ENCODE peak calls at places on chromosomes 2 and 18, in nine cellular contexts. I, F, Y, M, O, R, P, H and C are unnamed samples. For H3K36me3, the result is how much of the 10 kb centered on the place peaks cover.

GRCh38 chr2:201654611-201655384 is 11.5 kb upstream of the TMEM237 start:
- DNase-seq in I (no peak), F (no peak), Y (no peak), M (no peak), O (no peak), R (no peak), P (no peak), H (peak), C (no peak)

GRCh38 chr2:201781583-201782051 is 884 bp upstream of the ALS2 start:
- DNase-seq in I (no peak), F (peak), Y (no peak), M (no peak), O (no peak), R (no peak), P (peak), H (no peak), C (no peak)

GRCh38 chr2:101063753-101064502 is 61.8 kb downstream of the RPL31 start:
- DNase-seq in I (no peak), F (no peak), Y (no peak), M (no peak), O (no peak), R (no peak), P (no peak), H (no peak), C (no peak)

GRCh38 chr2:219284501-219285347 is 5.6 kb downstream of the DNAJB2 start:
- DNase-seq in I (no peak), F (no peak), Y (no peak), M (no peak), O (no peak), R (no peak), P (no peak), H (no peak), C (peak)

GRCh38 chr2:121884515-121884915 is 129.1 kb downstream of the TSN start:
- DNase-seq in I (no peak), F (no peak), Y (no peak), M (no peak), O (no peak), R (no peak), P (no peak), H (no peak), C (no peak)

GRCh38 chr2:237170017-237170416 is 84.3 kb downstream of the COPS8 start:
- DNase-seq in I (no peak), F (no peak), Y (no peak), M (no peak), O (no peak), R (no peak), P (no peak), H (no peak), C (no peak)

GRCh38 chr2:109438773-109439191 is 175.0 kb downstream of the SEPTIN10 start:
- DNase-seq in I (no peak), F (no peak), Y (no peak), M (no peak), O (peak), R (no peak), P (no peak), H (no peak), C (no peak)

GRCh38 chr18:46386788-46387187 is 270.2 kb downstream of the LOXHD1 start:
- DNase-seq in I (no peak), F (no peak), Y (no peak), M (no peak), O (no peak), R (no peak), P (peak), H (no peak), C (no peak)

GRCh38 chr2:38076250-38076709 is 329 bp upstream of the CYP1B1 start:
- DNase-seq in I (peak), F (peak), Y (peak), M (peak), O (peak), R (peak), P (peak), H (peak), C (peak)

GRCh38 chr2:126154256-126154655 is 501.7 kb upstream of the GYPC start:
- DNase-seq in I (no peak), F (no peak), Y (no peak), M (no peak), O (no peak), R (no peak), P (no peak), H (no peak), C (no peak)

GRCh38 chr18:58535340-58536186 is 93.3 kb downstream of the ALPK2 start:
- DNase-seq in I (no peak), F (no peak), Y (no peak), M (no peak), O (peak), R (no peak), P (no peak), H (no peak), C (no peak)

GRCh38 chr2:15965564-15966019 is 25.2 kb downstream of the MYCN start:
- DNase-seq in I (no peak), F (no peak), Y (no peak), M (no peak), O (no peak), R (peak), P (no peak), H (no peak), C (no peak)

GRCh38 chr2:217101972-217102371 is 242.1 kb upstream of the TNP1 start:
- DNase-seq in I (no peak), F (no peak), Y (no peak), M (no peak), O (no peak), R (no peak), P (no peak), H (no peak), C (no peak)

GRCh38 chr2:237652181-237652580 is 24.8 kb downstream of the LRRFIP1 start:
- DNase-seq in I (no peak), F (peak), Y (no peak), M (no peak), O (no peak), R (no peak), P (no peak), H (no peak), C (no peak)

GRCh38 chr18:52700757-52701156 is 360.8 kb downstream of the DCC start:
- DNase-seq in I (no peak), F (no peak), Y (no peak), M (no peak), O (no peak), R (no peak), P (no peak), H (no peak), C (no peak)

GRCh38 chr2:23925702-23926288 is 1.1 kb downstream of the ATAD2B start:
- DNase-seq in I (no peak), F (peak), Y (peak), M (peak), O (peak), R (peak), P (no peak), H (peak), C (no peak)

GRCh38 chr2:74816540-74817331 is 17.2 kb upstream of the HK2 start:
- DNase-seq in I (no peak), F (no peak), Y (no peak), M (no peak), O (no peak), R (no peak), P (no peak), H (no peak), C (no peak)

GRCh38 chr2:237282568-237283128 is 131.3 kb downstream of the COL6A3 start:
- DNase-seq in I (no peak), F (no peak), Y (no peak), M (no peak), O (no peak), R (no peak), P (no peak), H (no peak), C (no peak)

GRCh38 chr18:39951321-39951720 is 2003.7 kb upstream of the PIK3C3 start:
- DNase-seq in I (no peak), F (no peak), Y (no peak), M (no peak), O (no peak), R (no peak), P (no peak), H (no peak), C (no peak)

GRCh38 chr2:10521891-10522448 is 73.8 kb upstream of the ODC1 start:
- DNase-seq in I (no peak), F (peak), Y (no peak), M (no peak), O (peak), R (no peak), P (no peak), H (no peak), C (no peak)

GRCh38 chr18:49055787-49056186 is 105.0 kb upstream of the SMAD7 start:
- DNase-seq in I (no peak), F (no peak), Y (peak), M (peak), O (peak), R (peak), P (no peak), H (peak), C (peak)

GRCh38 chr2:232368311-232368731 is 10.2 kb upstream of the ALPP start:
- DNase-seq in I (no peak), F (no peak), Y (no peak), M (no peak), O (no peak), R (no peak), P (peak), H (no peak), C (no peak)

GRCh38 chr18:62838475-62839098 is 123.2 kb downstream of the PHLPP1 start:
- DNase-seq in I (no peak), F (no peak), Y (no peak), M (no peak), O (no peak), R (no peak), P (no peak), H (no peak), C (no peak)

GRCh38 chr18:23311346-23312103 is 141.6 kb upstream of the RIOK3 start:
- DNase-seq in I (no peak), F (no peak), Y (peak), M (no peak), O (peak), R (no peak), P (no peak), H (peak), C (no peak)

GRCh38 chr2:46075848-46076247 is 221.4 kb upstream of the EPAS1 start:
- DNase-seq in I (no peak), F (no peak), Y (no peak), M (no peak), O (no peak), R (no peak), P (no peak), H (no peak), C (no peak)

GRCh38 chr2:46071074-46071473 is 226.1 kb upstream of the EPAS1 start:
- DNase-seq in I (no peak), F (no peak), Y (no peak), M (no peak), O (no peak), R (no peak), P (no peak), H (no peak), C (no peak)

GRCh38 chr2:46072146-46072820 is 224.9 kb upstream of the EPAS1 start:
- DNase-seq in I (no peak), F (no peak), Y (no peak), M (no peak), O (no peak), R (no peak), P (no peak), H (no peak), C (no peak)

GRCh38 chr2:46074501-46074900 is 222.7 kb upstream of the EPAS1 start:
- DNase-seq in I (no peak), F (no peak), Y (no peak), M (no peak), O (no peak), R (no peak), P (no peak), H (peak), C (no peak)

GRCh38 chr2:46073540-46074018 is 223.6 kb upstream of the EPAS1 start:
- DNase-seq in I (peak), F (no peak), Y (no peak), M (no peak), O (no peak), R (no peak), P (no peak), H (peak), C (no peak)
- TF ChIP-seq POLR2A in I (no peak), F (no peak), Y (no peak), M (no peak), O (peak), R (no peak), P (no peak), H (peak), C (no peak)

DNA sequence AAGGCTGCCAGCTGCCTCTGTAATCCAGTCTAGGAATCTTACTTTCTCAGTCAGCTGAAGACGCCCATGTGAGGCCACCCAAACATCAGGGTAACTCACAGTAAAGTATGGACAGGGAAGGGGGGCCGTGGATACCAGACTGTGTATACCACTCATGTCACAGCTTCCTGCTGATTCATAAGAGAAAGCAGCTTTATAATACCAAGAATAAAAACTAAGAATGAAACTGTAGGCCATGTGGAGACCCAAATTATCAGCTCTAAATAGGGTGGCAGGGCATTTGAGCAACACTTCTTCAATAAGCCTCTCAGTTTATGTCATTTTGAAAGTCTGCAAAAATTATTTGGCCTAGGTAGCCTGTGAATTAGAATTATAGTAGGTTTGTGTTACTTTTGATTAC is 115.0 kb upstream of the CDCA7 start:
- DNase-seq in I (no peak), F (no peak), Y (no peak), M (no peak), O (no peak), R (no peak), P (no peak), H (no peak), C (no peak)
- TF ChIP-seq CTCF in I (no peak), F (no peak), Y (no peak), M (no peak), O (no peak), R (no peak), P (no peak), H (no peak), C (no peak)

DNA sequence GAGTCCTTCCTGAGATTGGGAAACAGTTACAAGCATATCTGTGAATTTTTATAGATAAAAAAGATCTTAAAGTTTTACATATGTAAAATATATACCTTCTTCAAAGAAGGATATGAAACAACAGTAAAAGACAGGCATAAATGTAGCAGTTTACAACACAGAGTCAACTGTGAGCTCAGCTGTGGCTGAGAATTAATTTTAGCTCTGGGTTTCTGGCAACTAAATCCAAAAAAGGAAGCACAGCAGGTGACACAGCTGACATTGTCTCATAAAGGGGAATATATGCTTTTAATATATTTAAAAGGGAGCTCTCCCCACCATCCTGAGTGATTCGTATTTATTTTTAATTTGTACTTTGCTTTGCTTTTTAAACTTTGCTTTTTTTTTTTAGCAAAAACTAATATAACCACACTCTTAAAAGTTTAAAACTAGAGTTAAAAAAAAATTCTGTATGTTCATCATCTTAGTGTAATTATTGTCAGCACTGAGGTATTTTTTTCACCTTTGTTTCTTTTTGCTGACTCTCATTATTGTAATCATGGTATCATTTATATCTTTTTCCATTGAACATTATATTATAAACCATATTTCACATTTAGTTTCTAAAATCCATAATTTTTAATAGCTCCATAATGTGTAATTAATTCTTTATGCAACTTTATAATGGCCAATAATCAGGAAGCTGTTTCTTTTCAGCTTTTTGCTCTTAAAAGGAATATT is 6.7 kb downstream of the TUBB6 start:
- DNase-seq in I (no peak), F (no peak), Y (no peak), M (no peak), O (no peak), R (no peak), P (no peak), H (no peak), C (no peak)
- H3K36me3 ChIP-seq in I (half or more), F (under half), Y (under half), M (under half), O (under half), R (under half), P (under half), H (under half), C (under half)

DNA sequence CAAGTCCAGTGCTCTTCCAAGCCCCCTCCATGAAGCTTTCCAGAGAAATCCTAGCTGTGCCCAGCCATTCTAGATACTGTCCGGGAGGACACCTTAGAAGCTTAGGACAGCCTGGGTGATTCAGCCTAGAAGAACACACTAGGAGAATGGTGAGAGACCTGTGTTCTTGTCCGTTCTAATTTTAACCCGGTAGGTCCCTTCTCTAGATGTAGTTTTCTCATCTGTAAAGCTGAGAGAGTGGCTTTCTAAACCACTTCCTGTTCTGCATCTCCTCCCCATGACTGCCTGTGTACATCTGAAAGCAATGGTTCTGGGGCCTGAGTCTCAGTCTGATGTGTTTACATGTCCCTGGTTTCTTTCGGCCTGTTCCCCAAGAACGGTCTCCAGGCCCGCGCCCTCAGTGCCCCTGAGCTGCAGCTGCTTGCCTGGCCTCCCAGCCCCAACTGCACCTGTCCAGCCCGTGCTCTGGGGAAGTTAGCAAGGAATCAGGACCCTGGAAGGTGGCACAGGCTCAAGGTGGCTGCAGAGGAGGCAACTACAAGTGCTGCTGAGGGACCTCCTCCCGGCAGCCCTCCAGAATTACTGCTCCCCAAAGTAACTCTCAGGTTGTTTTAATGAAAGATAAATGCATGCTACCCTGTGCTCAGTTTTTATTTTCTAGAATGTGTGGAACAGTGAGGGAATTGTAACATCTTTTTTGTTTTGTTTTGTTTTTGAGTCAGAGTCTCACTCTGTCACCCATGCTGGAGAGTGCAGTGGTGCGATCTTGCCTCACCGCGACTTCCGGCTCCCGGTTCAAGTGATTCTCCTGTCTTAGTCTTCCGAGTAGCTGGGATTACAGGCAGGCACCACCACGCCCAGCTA is 105.9 kb downstream of the LBH start:
- DNase-seq in I (no peak), F (no peak), Y (no peak), M (peak), O (no peak), R (no peak), P (no peak), H (no peak), C (peak)
- TF ChIP-seq POLR2A in I (no peak), F (no peak), Y (no peak), M (no peak), O (no peak), R (no peak), P (no peak), H (no peak), C (no peak)

GRCh38 chr2:168499500-168499899 is 43.4 kb downstream of the CERS6 start:
- DNase-seq in I (no peak), F (no peak), Y (no peak), M (no peak), O (no peak), R (no peak), P (no peak), H (no peak), C (no peak)

GRCh38 chr2:168490015-168490874 is 34.2 kb downstream of the CERS6 start:
- DNase-seq in I (no peak), F (no peak), Y (no peak), M (no peak), O (peak), R (no peak), P (no peak), H (peak), C (no peak)

GRCh38 chr2:168490916-168491605 is 35.0 kb downstream of the CERS6 start:
- DNase-seq in I (no peak), F (no peak), Y (no peak), M (no peak), O (no peak), R (no peak), P (no peak), H (peak), C (no peak)

GRCh38 chr2:168495524-168495923 is 39.5 kb downstream of the CERS6 start:
- DNase-seq in I (no peak), F (no peak), Y (no peak), M (no peak), O (no peak), R (no peak), P (no peak), H (no peak), C (no peak)

GRCh38 chr2:168494190-168494711 is 38.2 kb downstream of the CERS6 start:
- DNase-seq in I (peak), F (no peak), Y (no peak), M (peak), O (no peak), R (no peak), P (no peak), H (no peak), C (no peak)
- TF ChIP-seq CTCF in I (peak), F (peak), Y (no peak), M (peak), O (no peak), R (no peak), P (no peak), H (no peak), C (no peak)

DNA sequence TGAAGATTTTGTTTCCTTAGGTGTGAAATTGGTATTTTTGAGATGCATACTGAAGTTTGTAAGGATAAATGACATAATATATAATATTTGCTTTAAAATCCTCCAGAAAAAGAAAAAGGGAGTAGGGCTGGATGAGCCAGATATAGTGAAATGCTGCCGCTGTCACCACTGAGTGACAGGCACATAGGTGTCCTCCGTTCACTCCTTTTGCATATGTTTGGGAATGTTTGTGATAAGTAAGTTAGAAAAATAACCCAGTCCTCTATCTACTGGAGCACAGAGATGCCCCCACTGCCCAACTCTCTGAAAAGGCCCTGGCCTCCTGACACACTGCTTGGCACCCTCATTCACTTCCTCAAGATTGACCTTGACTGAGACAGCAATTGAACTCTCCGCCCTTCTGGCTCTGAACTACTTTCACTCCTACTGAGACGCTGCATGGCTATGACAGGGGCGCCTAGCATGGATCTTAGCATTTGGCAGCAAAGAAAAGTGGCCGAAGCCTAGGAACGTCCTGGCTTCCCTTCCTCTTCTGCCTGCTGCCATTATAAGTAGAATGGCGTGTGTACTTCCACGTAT is 10.1 kb downstream of the ID2 start:
- DNase-seq in I (no peak), F (no peak), Y (no peak), M (no peak), O (no peak), R (no peak), P (no peak), H (no peak), C (no peak)
- H3K36me3 ChIP-seq in I (under half), F (under half), Y (under half), M (under half), O (under half), R (under half), P (under half), H (under half), C (under half)

DNA sequence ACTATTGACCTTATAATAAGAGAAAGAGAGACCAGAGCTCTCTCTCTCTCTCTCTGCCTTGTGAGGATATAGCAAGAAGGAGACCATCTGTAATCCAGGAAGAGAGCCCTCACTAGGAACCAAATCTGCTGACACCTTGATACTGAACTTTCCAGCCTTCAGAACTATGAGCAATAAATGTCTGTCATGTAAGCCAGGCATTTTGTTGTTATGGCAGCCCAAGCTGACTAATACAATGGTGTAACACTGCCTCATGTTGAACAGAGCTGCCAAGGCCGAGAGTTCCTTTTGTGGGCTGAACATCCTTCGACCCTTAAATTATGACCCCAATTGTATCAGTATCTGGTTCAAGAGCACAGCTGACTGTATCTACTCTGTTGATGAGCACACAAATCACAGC is 108.0 kb downstream of the LRRC30 start:
- DNase-seq in I (no peak), F (no peak), Y (no peak), M (no peak), O (no peak), R (no peak), P (no peak), H (no peak), C (no peak)
- TF ChIP-seq POLR2A in I (no peak), F (no peak), Y (no peak), M (no peak), O (no peak), R (no peak), P (no peak), H (no peak), C (no peak)